ENCODE peak calls at places on chromosome 6, in six cellular contexts. Q, M, G, C, Z and T are unnamed samples.

GRCh38 chr6:156427345-156427744 is 349.8 kb upstream of the ARID1B start:
- DNase-seq in Q (peak), M (no peak), G (peak), C (peak), Z (no peak), T (peak)

GRCh38 chr6:122014961-122015360 is 384.5 kb upstream of the HSF2 start:
- DNase-seq in Q (peak), M (no peak), G (peak), C (peak), Z (no peak), T (no peak)

GRCh38 chr6:134170844-134171243 is 118.4 kb upstream of the SLC2A12 start:
- DNase-seq in Q (peak), M (no peak), G (no peak), C (no peak), Z (no peak), T (no peak)

GRCh38 chr6:148658701-148659100 is 88.1 kb upstream of the UST start:
- DNase-seq in Q (no peak), M (no peak), G (no peak), C (no peak), Z (no peak), T (no peak)

GRCh38 chr6:9801255-9801757 is 613.6 kb downstream of the TFAP2A start:
- DNase-seq in Q (peak), M (no peak), G (no peak), C (no peak), Z (no peak), T (no peak)

GRCh38 chr6:41073203-41073967 is 611 bp downstream of the NFYA start:
- DNase-seq in Q (peak), M (peak), G (peak), C (peak), Z (peak), T (peak)

GRCh38 chr6:148530394-148530923 is 187.8 kb downstream of the SASH1 start:
- DNase-seq in Q (peak), M (no peak), G (peak), C (no peak), Z (no peak), T (no peak)

GRCh38 chr6:24990227-24990843 is 54.6 kb upstream of the RIPOR2 start:
- DNase-seq in Q (peak), M (no peak), G (peak), C (peak), Z (no peak), T (no peak)

GRCh38 chr6:52904562-52905279 is 4.8 kb downstream of the GSTA3 start:
- DNase-seq in Q (peak), M (no peak), G (no peak), C (no peak), Z (no peak), T (no peak)

GRCh38 chr6:42086665-42087050 is 36.3 kb downstream of the TAF8 start:
- DNase-seq in Q (no peak), M (no peak), G (no peak), C (no peak), Z (no peak), T (no peak)

GRCh38 chr6:89351632-89352328 is 742 bp downstream of the UBE2J1 start:
- DNase-seq in Q (no peak), M (no peak), G (no peak), C (no peak), Z (no peak), T (no peak)

GRCh38 chr6:112321882-112322508 is 25.1 kb upstream of the RFPL4B start:
- DNase-seq in Q (peak), M (no peak), G (no peak), C (no peak), Z (no peak), T (no peak)

GRCh38 chr6:111377558-111378120 is 105.4 kb downstream of the REV3L start:
- DNase-seq in Q (peak), M (no peak), G (peak), C (no peak), Z (no peak), T (no peak)

GRCh38 chr6:72458521-72458920 is 163.3 kb upstream of the KCNQ5 start:
- DNase-seq in Q (no peak), M (no peak), G (no peak), C (no peak), Z (no peak), T (no peak)

GRCh38 chr6:164929155-164929977 is 380.0 kb downstream of the C6orf118 start:
- DNase-seq in Q (no peak), M (no peak), G (no peak), C (no peak), Z (no peak), T (no peak)

GRCh38 chr6:39294899-39295298 is 19.3 kb downstream of the KCNK17 start:
- DNase-seq in Q (no peak), M (no peak), G (no peak), C (no peak), Z (no peak), T (no peak)

GRCh38 chr6:150687508-150687907 is 87.8 kb downstream of the PLEKHG1 start:
- DNase-seq in Q (no peak), M (no peak), G (no peak), C (no peak), Z (no peak), T (peak)

GRCh38 chr6:22476811-22477210 is 92.6 kb upstream of the HDGFL1 start:
- DNase-seq in Q (no peak), M (no peak), G (peak), C (no peak), Z (no peak), T (no peak)

GRCh38 chr6:143536461-143536865 is 24.9 kb upstream of the FUCA2 start:
- DNase-seq in Q (no peak), M (peak), G (peak), C (no peak), Z (peak), T (peak)

GRCh38 chr6:43874814-43875590 is 105.0 kb downstream of the VEGFA start:
- DNase-seq in Q (no peak), M (no peak), G (no peak), C (no peak), Z (no peak), T (peak)

GRCh38 chr6:38779310-38780062 is 64.4 kb downstream of the DNAH8 start:
- DNase-seq in Q (no peak), M (no peak), G (no peak), C (no peak), Z (no peak), T (no peak)

GRCh38 chr6:125094563-125094962 is 59.0 kb upstream of the TPD52L1 start:
- DNase-seq in Q (peak), M (no peak), G (peak), C (peak), Z (no peak), T (no peak)